ENCODE peak calls at places on chromosome 18, in four cellular contexts. W is HepG2, F is K562, B is GM12878. X is an unnamed sample.

GRCh38 chr18:75727479-75727878 is 300.0 kb upstream of the SMIM21 start:
- DNase-seq in B (no peak), F (peak), W (peak), X (peak)

GRCh38 chr18:79326413-79327198 is 69.1 kb upstream of the NFATC1 start:
- DNase-seq in B (no peak), F (no peak), W (no peak), X (no peak)

GRCh38 chr18:26561769-26562168 is 13.4 kb upstream of the KCTD1 start:
- DNase-seq in F (no peak), W (no peak), B (no peak), X (no peak)

GRCh38 chr18:64444819-64445218 is 295.9 kb upstream of the LINC00305 start:
- DNase-seq in F (no peak), B (no peak), W (no peak), X (no peak)

GRCh38 chr18:76905821-76906220 is 83.5 kb downstream of the ZNF236 start:
- DNase-seq in F (no peak), B (no peak), W (no peak), X (no peak)

GRCh38 chr18:10141559-10141958 is 227.7 kb downstream of the VAPA start:
- DNase-seq in F (no peak), W (no peak), B (no peak), X (no peak)

GRCh38 chr18:68083131-68083530 is 566.6 kb upstream of the DSEL start:
- DNase-seq in F (no peak), W (no peak), B (no peak), X (no peak)

GRCh38 chr18:74050807-74051206 is 96.8 kb downstream of the FBXO15 start:
- DNase-seq in B (no peak), W (no peak), F (no peak), X (no peak)

GRCh38 chr18:9916814-9917213 is 3.0 kb downstream of the VAPA start:
- DNase-seq in W (no peak), B (no peak), F (no peak), X (no peak)

GRCh38 chr18:75173125-75173432 is 35.9 kb downstream of the PTGR3 start:
- DNase-seq in B (peak), F (no peak), W (peak), X (no peak)

GRCh38 chr18:79609021-79609461 is 70.6 kb upstream of the CTDP1 start:
- DNase-seq in W (no peak), F (no peak), B (no peak), X (no peak)

GRCh38 chr18:77067315-77068061 is 65.1 kb downstream of the MBP start:
- DNase-seq in F (no peak), B (peak), W (peak), X (no peak)

GRCh38 chr18:50401888-50402287 is 27.0 kb downstream of the SKA1 start:
- DNase-seq in W (peak), F (peak), B (no peak), X (peak)

GRCh38 chr18:39527465-39527864 is 1961.9 kb upstream of the CELF4 start:
- DNase-seq in F (no peak), B (no peak), W (no peak), X (no peak)

GRCh38 chr18:41466436-41467160 is 488.4 kb upstream of the PIK3C3 start:
- DNase-seq in B (no peak), F (no peak), W (no peak), X (no peak)

GRCh38 chr18:13301691-13302469 is 83.3 kb downstream of the LDLRAD4 start:
- DNase-seq in F (no peak), B (no peak), W (no peak), X (no peak)

GRCh38 chr18:55220523-55220922 is 261.3 kb upstream of the CCDC68 start:
- DNase-seq in F (no peak), W (no peak), B (peak), X (no peak)

GRCh38 chr18:66749475-66750035 is 145.7 kb upstream of the CDH19 start:
- DNase-seq in B (no peak), W (no peak), F (no peak), X (no peak)

GRCh38 chr18:13376298-13376840 is 157.8 kb downstream of the LDLRAD4 start:
- DNase-seq in F (no peak), W (no peak), B (no peak), X (no peak)

GRCh38 chr18:46622451-46622850 is 34.6 kb downstream of the LOXHD1 start:
- DNase-seq in B (no peak), W (no peak), F (no peak), X (no peak)

GRCh38 chr18:75581336-75582121 is 154.0 kb upstream of the SMIM21 start:
- DNase-seq in W (no peak), B (no peak), F (no peak), X (no peak)

GRCh38 chr18:79062806-79063205 is 6.4 kb upstream of the ATP9B start:
- DNase-seq in B (no peak), W (peak), F (no peak), X (no peak)

GRCh38 chr18:10685484-10685883 is 159.7 kb downstream of the NAPG start:
- DNase-seq in B (peak), F (no peak), W (no peak), X (no peak)

GRCh38 chr18:13726972-13727331 is 479 bp downstream of the RNMT start:
- DNase-seq in B (no peak), W (peak), F (no peak), X (peak)

GRCh38 chr18:23871410-23871809 is 143.1 kb upstream of the TTC39C start:
- DNase-seq in B (peak), W (no peak), F (no peak), X (peak)

GRCh38 chr18:40124107-40124506 is 1830.9 kb upstream of the PIK3C3 start:
- DNase-seq in F (no peak), W (no peak), B (no peak), X (no peak)

GRCh38 chr18:79385749-79386341 is 9.9 kb upstream of the NFATC1 start:
- DNase-seq in F (no peak), W (no peak), B (no peak), X (no peak)

GRCh38 chr18:79738041-79738461 is 58.4 kb downstream of the CTDP1 start:
- DNase-seq in B (no peak), W (no peak), F (no peak), X (no peak)

GRCh38 chr18:52163478-52163877 is 176.5 kb upstream of the DCC start:
- DNase-seq in F (no peak), B (no peak), W (no peak), X (no peak)

GRCh38 chr18:13313006-13313661 is 94.6 kb downstream of the LDLRAD4 start:
- DNase-seq in W (peak), B (no peak), F (no peak), X (no peak)

GRCh38 chr18:50623694-50624352 is 63.9 kb downstream of the MAPK4 start:
- DNase-seq in F (no peak), W (no peak), B (no peak), X (no peak)

GRCh38 chr18:79566841-79567370 is 112.7 kb upstream of the CTDP1 start:
- DNase-seq in B (no peak), F (no peak), W (no peak), X (no peak)

DNA sequence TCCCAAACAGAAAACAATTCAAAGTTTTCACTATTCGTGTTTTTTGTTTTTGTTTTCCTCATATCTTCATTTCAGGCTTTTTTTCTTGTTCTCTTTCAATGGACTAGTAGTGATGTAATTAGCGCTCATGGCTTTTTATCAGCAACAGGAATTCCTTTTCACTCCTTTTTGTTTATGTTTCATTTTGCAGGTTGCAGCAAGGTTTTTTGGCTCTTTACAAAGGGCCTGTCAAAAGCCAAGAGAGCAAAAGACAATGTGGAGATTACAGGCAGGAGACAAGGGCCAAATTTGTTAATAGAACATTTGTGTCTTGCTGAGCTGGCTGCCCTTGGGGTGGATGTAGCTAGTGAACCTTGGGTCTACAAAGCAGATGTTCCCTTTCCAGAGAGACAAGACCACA is 467.4 kb upstream of the CDH20 start:
- DNase-seq in B (no peak), F (no peak), W (no peak), X (no peak)
- TF ChIP-seq SP1 in B (no peak), F (no peak), W (no peak), X (no peak)

DNA sequence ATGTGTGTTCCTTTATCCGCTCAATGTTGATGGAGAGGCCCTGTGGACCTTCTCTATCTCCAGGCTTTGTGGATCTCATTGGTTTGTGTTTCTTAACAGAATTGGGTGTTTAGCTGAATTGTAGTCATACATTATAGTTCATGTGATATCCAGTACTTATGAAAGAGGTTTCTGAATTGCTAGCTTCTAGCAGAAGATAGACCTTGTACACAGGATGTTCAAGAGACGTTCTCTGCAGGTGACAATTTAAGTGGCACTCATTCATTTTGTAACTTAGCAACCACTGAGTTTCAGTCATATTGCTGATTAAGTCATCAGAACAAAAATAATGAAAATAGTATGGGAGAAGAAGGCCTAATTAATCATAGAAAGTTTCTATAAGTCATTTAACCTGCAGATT is 279.2 kb downstream of the ALPK2 start:
- DNase-seq in W (no peak), F (no peak), B (no peak), X (no peak)
- TF ChIP-seq TARDBP in W (no peak), F (no peak), B (no peak), X (no peak)

GRCh38 chr18:35797961-35798360 is 174.5 kb upstream of the RMP24 start:
- DNase-seq in W (no peak), B (no peak), F (no peak), X (no peak)
- TF ChIP-seq SP1 in W (no peak), B (no peak), F (no peak), X (no peak)

GRCh38 chr18:44818148-44818547 is 137.5 kb downstream of the SETBP1 start:
- DNase-seq in W (no peak), B (no peak), F (no peak), X (no peak)

GRCh38 chr18:44813586-44813985 is 132.9 kb downstream of the SETBP1 start:
- DNase-seq in W (no peak), B (no peak), F (no peak), X (no peak)

GRCh38 chr18:44816449-44816848 is 135.8 kb downstream of the SETBP1 start:
- DNase-seq in B (no peak), F (no peak), W (no peak), X (no peak)

GRCh38 chr18:44815108-44815507 is 134.4 kb downstream of the SETBP1 start:
- DNase-seq in B (no peak), W (no peak), F (no peak), X (no peak)

GRCh38 chr18:44816028-44816427 is 135.3 kb downstream of the SETBP1 start:
- DNase-seq in F (no peak), B (no peak), W (no peak), X (no peak)
- TF ChIP-seq TARDBP in F (no peak), B (no peak), W (no peak), X (no peak)

DNA sequence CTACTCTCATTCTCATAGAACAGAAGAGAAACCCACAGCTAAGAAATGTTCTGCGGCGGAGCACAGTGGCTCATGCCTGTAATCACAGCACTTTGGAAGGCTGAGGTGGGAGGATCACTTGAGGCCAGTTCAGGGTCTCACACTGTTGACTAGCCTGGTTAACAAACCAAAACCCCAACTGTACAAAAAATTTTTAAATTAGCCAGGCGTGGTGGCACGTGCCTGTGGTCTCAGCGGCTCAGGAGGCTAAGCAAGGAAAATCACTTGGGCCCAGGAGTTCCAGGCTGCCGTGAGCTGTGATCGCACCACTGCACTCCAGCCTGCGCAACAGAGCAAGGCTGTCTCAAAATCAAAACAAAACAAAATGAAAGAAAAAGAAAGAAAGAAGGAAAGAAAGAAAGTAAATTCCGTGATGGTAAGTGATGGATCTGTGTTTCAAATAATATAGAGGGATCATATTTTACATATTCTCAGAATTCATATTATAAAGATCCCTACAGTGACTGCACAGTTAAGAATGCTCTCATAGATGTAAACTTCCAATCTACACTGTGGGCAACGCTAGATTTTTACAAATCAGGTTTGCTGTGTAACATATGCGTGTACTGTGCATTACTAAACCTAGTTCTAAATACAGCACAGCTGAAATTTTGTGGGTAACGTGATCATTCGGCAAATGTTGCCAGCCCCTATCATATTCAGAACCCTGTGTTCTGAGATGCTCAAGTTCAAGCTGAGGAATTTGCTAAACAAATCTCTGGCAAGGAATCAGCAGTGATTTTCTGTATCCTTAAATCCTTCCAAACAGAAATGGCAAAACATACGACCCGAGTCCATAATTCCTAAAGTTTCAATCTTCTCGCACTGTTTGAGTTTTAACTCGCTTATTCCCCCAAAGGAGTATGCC is 1.2 kb upstream of the RAB12 start:
- DNase-seq in F (no peak), B (peak), W (peak), X (no peak)
- TF ChIP-seq SP1 in F (no peak), B (no peak), W (no peak), X (no peak)

GRCh38 chr18:48932822-48933510 is 17.8 kb downstream of the SMAD7 start:
- DNase-seq in B (no peak), W (no peak), F (peak), X (no peak)

GRCh38 chr18:48933578-48934399 is 17.0 kb downstream of the SMAD7 start:
- DNase-seq in F (peak), B (no peak), W (no peak), X (no peak)

GRCh38 chr18:48934708-48935432 is 15.9 kb downstream of the SMAD7 start:
- DNase-seq in B (peak), W (no peak), F (no peak), X (no peak)

GRCh38 chr18:48934400-48934707 is 16.4 kb downstream of the SMAD7 start:
- DNase-seq in F (no peak), B (no peak), W (no peak), X (no peak)

DNA sequence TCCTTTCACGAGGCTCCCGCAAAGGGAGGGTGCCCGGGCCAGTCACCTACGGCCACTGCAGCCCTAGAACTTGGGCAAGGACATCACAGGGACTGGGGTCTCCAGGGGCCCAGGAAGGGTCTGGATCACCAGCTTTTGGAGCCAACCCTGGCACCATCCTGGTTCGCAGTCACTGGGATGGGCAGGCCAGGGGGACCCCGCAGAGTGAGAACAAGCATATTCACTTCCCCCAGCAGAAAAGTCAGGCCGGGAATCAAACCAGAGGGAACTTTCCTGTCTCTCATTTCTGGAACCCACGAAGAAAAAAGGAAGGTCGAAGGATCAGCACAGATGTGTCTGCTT is 15.4 kb downstream of the SMAD7 start:
- DNase-seq in F (no peak), W (no peak), B (no peak), X (no peak)
- TF ChIP-seq TARDBP in F (no peak), W (no peak), B (no peak), X (no peak)

GRCh38 chr18:48539406-48540328 is 836 bp downstream of the CTIF start:
- DNase-seq in W (no peak), B (no peak), F (peak), X (peak)
- TF ChIP-seq SP1 in W (no peak), B (no peak), F (peak), X (no peak)

DNA sequence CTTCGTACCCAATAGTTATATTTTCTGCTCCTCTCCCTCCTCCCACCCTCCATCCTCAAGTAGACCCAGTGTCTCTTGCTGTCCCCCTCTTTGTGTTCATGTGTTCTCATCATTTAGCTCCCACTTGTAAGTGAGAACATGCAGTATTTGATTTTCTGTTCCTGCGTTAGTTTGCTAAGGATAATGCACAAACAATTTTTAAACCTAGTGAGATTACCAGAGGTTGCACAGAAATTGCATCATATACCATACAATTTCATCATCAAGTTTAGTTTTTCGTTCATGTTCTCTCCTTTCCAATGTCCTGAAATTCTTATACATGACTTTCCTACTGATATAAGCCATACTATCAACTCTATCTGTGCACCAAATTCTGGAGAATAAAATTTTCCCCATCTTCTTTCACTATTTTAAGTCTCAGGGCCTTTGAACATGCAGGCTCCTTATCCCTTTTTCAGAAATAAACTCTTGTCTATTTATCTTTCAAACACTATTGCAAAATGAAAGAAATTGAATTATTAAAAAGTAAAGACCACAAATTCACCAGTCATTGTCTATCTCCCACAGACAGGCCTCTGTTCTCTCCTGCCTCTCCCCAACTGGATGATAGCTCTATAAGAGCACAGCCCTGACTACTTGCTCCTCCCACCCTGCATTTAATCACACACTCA is 27.1 kb upstream of the B4GALT6 start:
- DNase-seq in F (no peak), W (no peak), B (no peak), X (no peak)
- TF ChIP-seq TARDBP in F (no peak), W (no peak), B (no peak), X (no peak)